ENCODE peak calls at places on chromosomes 5 and 9, in ten cellular contexts. W is sciatic nerve; F is activated CD8-positive, alpha-beta T cell treated with anti-CD3 and anti-CD28 coated beads for 36 hours; X is left cardiac atrium; T is AG10803; D is left ventricle myocardium inferior; Z is substantia nigra; I is RPMI7951; O is NAMALWA; C is left lung. M is an unnamed sample.

GRCh38 chr5:159660401-159660800 is 255.9 kb upstream of the ADRA1B start:
- DNase-seq in W (no peak), F (no peak), X (no peak), T (peak; percentile 6), D (no peak), Z (no peak), I (no peak), O (no peak), C (no peak), M (no peak)

GRCh38 chr9:124617477-124618141 is 110.4 kb upstream of the NR5A1 start:
- DNase-seq in W (peak; percentile 89), F (peak; percentile 86), X (peak; percentile 78), T (peak; percentile 79), D (peak; percentile 73), Z (peak; percentile 72), I (peak; percentile 73), O (peak; percentile 89), C (peak; percentile 82), M (peak; percentile 82)

GRCh38 chr9:18632624-18633407 is 158.9 kb downstream of the ADAMTSL1 start:
- DNase-seq in W (no peak), F (no peak), X (peak; percentile 32), T (peak; percentile 78), D (no peak), Z (no peak), I (peak; percentile 78), O (no peak), C (no peak), M (peak; percentile 70)

GRCh38 chr9:86707932-86708510 is 239.3 kb downstream of the GAS1 start:
- DNase-seq in W (no peak), F (no peak), X (no peak), T (no peak), D (no peak), Z (no peak), I (no peak), O (no peak), C (no peak), M (no peak)

GRCh38 chr5:79269733-79270166 is 33.8 kb downstream of the JMY start:
- DNase-seq in W (no peak), F (peak; percentile 32), X (no peak), T (no peak), D (no peak), Z (no peak), I (no peak), O (no peak), C (no peak), M (no peak)

GRCh38 chr9:272251-273213 is 57.9 kb downstream of the DOCK8 start:
- DNase-seq in W (no peak), F (peak; percentile 90), X (no peak), T (no peak), D (no peak), Z (no peak), I (no peak), O (peak; percentile 94), C (no peak), M (peak; percentile 56)

GRCh38 chr5:87762631-87763030 is 349.9 kb upstream of the CCNH start:
- DNase-seq in W (no peak), F (no peak), X (no peak), T (no peak), D (no peak), Z (no peak), I (no peak), O (no peak), C (no peak), M (no peak)

GRCh38 chr9:112059980-112060348 is 115.1 kb downstream of the SUSD1 start:
- DNase-seq in W (no peak), F (no peak), X (no peak), T (no peak), D (no peak), Z (no peak), I (no peak), O (no peak), C (no peak), M (no peak)

GRCh38 chr9:113612828-113613227 is 149.3 kb downstream of the RGS3 start:
- DNase-seq in W (no peak), F (no peak), X (no peak), T (no peak), D (no peak), Z (no peak), I (no peak), O (no peak), C (no peak), M (no peak)

GRCh38 chr5:175548899-175549311 is 70.5 kb downstream of the SFXN1 start:
- DNase-seq in W (no peak), F (no peak), X (no peak), T (no peak), D (no peak), Z (no peak), I (peak; percentile 72), O (no peak), C (no peak), M (no peak)

GRCh38 chr9:127847155-127847463 is 7.3 kb downstream of the ENG start:
- DNase-seq in W (no peak), F (no peak), X (peak; percentile 62), T (peak; percentile 22), D (peak; percentile 55), Z (no peak), I (no peak), O (no peak), C (no peak), M (peak; percentile 70)

GRCh38 chr9:136667940-136668760 is 5.4 kb downstream of the EGFL7 start:
- DNase-seq in W (no peak), F (no peak), X (no peak), T (no peak), D (no peak), Z (no peak), I (no peak), O (peak; percentile 43), C (no peak), M (no peak)

GRCh38 chr9:69139596-69139995 is 34.5 kb upstream of the TJP2 start:
- DNase-seq in W (no peak), F (no peak), X (no peak), T (no peak), D (no peak), Z (no peak), I (no peak), O (no peak), C (no peak), M (no peak)

GRCh38 chr9:109926321-109926959 is 146.4 kb downstream of the PALM2AKAP2 start:
- DNase-seq in W (no peak), F (no peak), X (no peak), T (no peak), D (no peak), Z (no peak), I (no peak), O (no peak), C (no peak), M (peak; percentile 69)

GRCh38 chr9:134691695-134692572 is 50.3 kb downstream of the COL5A1 start:
- DNase-seq in W (no peak), F (no peak), X (no peak), T (no peak), D (no peak), Z (no peak), I (no peak), O (no peak), C (no peak), M (no peak)

GRCh38 chr9:81537964-81538363 is 151.4 kb downstream of the TLE1 start:
- DNase-seq in W (no peak), F (no peak), X (no peak), T (no peak), D (no peak), Z (no peak), I (no peak), O (no peak), C (no peak), M (no peak)

GRCh38 chr5:88724201-88724600 is 158.8 kb downstream of the MEF2C start:
- DNase-seq in W (no peak), F (no peak), X (no peak), T (no peak), D (no peak), Z (no peak), I (peak; percentile 12), O (peak; percentile 42), C (no peak), M (no peak)

GRCh38 chr5:101653996-101654395 is 642.1 kb downstream of the SLCO4C1 start:
- DNase-seq in W (no peak), F (no peak), X (no peak), T (no peak), D (no peak), Z (no peak), I (no peak), O (no peak), C (no peak), M (no peak)

GRCh38 chr9:68979538-68980314 is 34.2 kb downstream of the PRKACG start:
- DNase-seq in W (no peak), F (peak; percentile 44), X (no peak), T (no peak), D (peak; percentile 58), Z (no peak), I (no peak), O (no peak), C (no peak), M (no peak)

GRCh38 chr5:132008961-132009680 is 2.3 kb downstream of the ACSL6 start:
- DNase-seq in W (no peak), F (no peak), X (no peak), T (no peak), D (no peak), Z (no peak), I (no peak), O (no peak), C (no peak), M (peak; percentile 36)

GRCh38 chr9:94855919-94856318 is 129.4 kb downstream of the AOPEP start:
- DNase-seq in W (no peak), F (no peak), X (no peak), T (no peak), D (no peak), Z (no peak), I (no peak), O (no peak), C (no peak), M (no peak)

GRCh38 chr5:151924564-151925395 is at the start of gene GLRA1:
- DNase-seq in W (peak; percentile 69), F (peak; percentile 66), X (peak; percentile 64), T (peak; percentile 19), D (peak; percentile 45), Z (no peak), I (peak; percentile 42), O (peak; percentile 20), C (peak; percentile 75), M (peak; percentile 88)

GRCh38 chr5:171434874-171435273 is 15.4 kb downstream of the FGF18 start:
- DNase-seq in W (no peak), F (no peak), X (no peak), T (no peak), D (no peak), Z (no peak), I (no peak), O (no peak), C (no peak), M (peak; percentile 38)

GRCh38 chr5:157665467-157666085 is 5.8 kb upstream of the C5orf52 start:
- DNase-seq in W (no peak), F (no peak), X (no peak), T (peak; percentile 78), D (no peak), Z (no peak), I (peak; percentile 81), O (no peak), C (no peak), M (no peak)

GRCh38 chr9:14573319-14573718 is 119.9 kb downstream of the ZDHHC21 start:
- DNase-seq in W (no peak), F (no peak), X (no peak), T (no peak), D (no peak), Z (no peak), I (no peak), O (no peak), C (no peak), M (no peak)

GRCh38 chr5:82794876-82795275 is 282.3 kb downstream of the TMEM167A start:
- DNase-seq in W (no peak), F (no peak), X (no peak), T (no peak), D (no peak), Z (no peak), I (peak; percentile 19), O (no peak), C (no peak), M (no peak)

GRCh38 chr5:132080595-132080994 is 7.0 kb downstream of the CSF2 start:
- DNase-seq in W (no peak), F (no peak), X (no peak), T (no peak), D (no peak), Z (no peak), I (no peak), O (no peak), C (no peak), M (no peak)

GRCh38 chr5:79526493-79526892 is 12.6 kb upstream of the HOMER1 start:
- DNase-seq in W (no peak), F (no peak), X (no peak), T (no peak), D (no peak), Z (no peak), I (no peak), O (no peak), C (no peak), M (no peak)

M was measured in aorta.